ENCODE peak calls at places on chromosome 5, in ten cellular contexts. One of them, this sample, is unnamed.

GRCh38 chr5:132059043-132059695 is 1.3 kb upstream of the IL3 start:
- DNase-seq in omental fat pad: peak; percentile 14
- DNase-seq in A673: no peak
- DNase-seq in IMR-90: no peak
- DNase-seq in brain microvascular endothelial cell: no peak
- DNase-seq in type B pancreatic cell: no peak
- DNase-seq in HepG2: no peak
- DNase-seq in body of pancreas: peak; percentile 9
- DNase-seq in AG04450: no peak
- DNase-seq in MCF 10A: no peak
- DNase-seq in this sample: no peak

GRCh38 chr5:35430381-35431162 is 187.1 kb upstream of the SPEF2 start:
- DNase-seq in omental fat pad: no peak
- DNase-seq in A673: no peak
- DNase-seq in IMR-90: no peak
- DNase-seq in brain microvascular endothelial cell: no peak
- DNase-seq in type B pancreatic cell: no peak
- DNase-seq in HepG2: no peak
- DNase-seq in body of pancreas: peak; percentile 15
- DNase-seq in AG04450: no peak
- DNase-seq in MCF 10A: no peak
- DNase-seq in this sample: no peak

GRCh38 chr5:79821-80220 is 12.1 kb upstream of the PLEKHG4B start:
- DNase-seq in omental fat pad: no peak
- DNase-seq in A673: no peak
- DNase-seq in IMR-90: no peak
- DNase-seq in brain microvascular endothelial cell: no peak
- DNase-seq in type B pancreatic cell: peak; percentile 47
- DNase-seq in HepG2: no peak
- DNase-seq in body of pancreas: no peak
- DNase-seq in AG04450: no peak
- DNase-seq in MCF 10A: no peak
- DNase-seq in this sample: no peak

GRCh38 chr5:14594378-14595074 is 12.9 kb downstream of the OTULINL start:
- DNase-seq in omental fat pad: no peak
- DNase-seq in A673: no peak
- DNase-seq in IMR-90: no peak
- DNase-seq in brain microvascular endothelial cell: no peak
- DNase-seq in type B pancreatic cell: no peak
- DNase-seq in HepG2: no peak
- DNase-seq in body of pancreas: no peak
- DNase-seq in AG04450: no peak
- DNase-seq in MCF 10A: no peak
- DNase-seq in this sample: no peak

GRCh38 chr5:136033848-136034247 is 5.1 kb downstream of the TGFBI start:
- DNase-seq in omental fat pad: no peak
- DNase-seq in A673: no peak
- DNase-seq in IMR-90: no peak
- DNase-seq in brain microvascular endothelial cell: no peak
- DNase-seq in type B pancreatic cell: no peak
- DNase-seq in HepG2: no peak
- DNase-seq in body of pancreas: no peak
- DNase-seq in AG04450: no peak
- DNase-seq in MCF 10A: peak; percentile 98
- DNase-seq in this sample: no peak

GRCh38 chr5:1554410-1554967 is 30.7 kb upstream of the LPCAT1 start:
- DNase-seq in omental fat pad: no peak
- DNase-seq in A673: no peak
- DNase-seq in IMR-90: no peak
- DNase-seq in brain microvascular endothelial cell: no peak
- DNase-seq in type B pancreatic cell: peak; percentile 60
- DNase-seq in HepG2: no peak
- DNase-seq in body of pancreas: no peak
- DNase-seq in AG04450: no peak
- DNase-seq in MCF 10A: no peak
- DNase-seq in this sample: no peak

GRCh38 chr5:134406390-134406789 is 5.3 kb downstream of the CDKN2AIPNL start:
- DNase-seq in omental fat pad: no peak
- DNase-seq in A673: no peak
- DNase-seq in IMR-90: peak; percentile 57
- DNase-seq in brain microvascular endothelial cell: no peak
- DNase-seq in type B pancreatic cell: no peak
- DNase-seq in HepG2: no peak
- DNase-seq in body of pancreas: no peak
- DNase-seq in AG04450: no peak
- DNase-seq in MCF 10A: no peak
- DNase-seq in this sample: peak; percentile 38

GRCh38 chr5:157915638-157916037 is 56.7 kb upstream of the CLINT1 start:
- DNase-seq in omental fat pad: no peak
- DNase-seq in A673: no peak
- DNase-seq in IMR-90: peak; percentile 13
- DNase-seq in brain microvascular endothelial cell: peak; percentile 41
- DNase-seq in type B pancreatic cell: no peak
- DNase-seq in HepG2: peak; percentile 17
- DNase-seq in body of pancreas: peak; percentile 97
- DNase-seq in AG04450: no peak
- DNase-seq in MCF 10A: peak; percentile 59
- DNase-seq in this sample: no peak

GRCh38 chr5:567664-568060 is 43.4 kb upstream of the SLC9A3 start:
- DNase-seq in omental fat pad: no peak
- DNase-seq in A673: no peak
- DNase-seq in IMR-90: no peak
- DNase-seq in brain microvascular endothelial cell: no peak
- DNase-seq in type B pancreatic cell: no peak
- DNase-seq in HepG2: no peak
- DNase-seq in body of pancreas: no peak
- DNase-seq in AG04450: no peak
- DNase-seq in MCF 10A: no peak
- DNase-seq in this sample: no peak

GRCh38 chr5:137921931-137922330 is 32.7 kb downstream of the PKD2L2 start:
- DNase-seq in omental fat pad: no peak
- DNase-seq in A673: peak; percentile 10
- DNase-seq in IMR-90: peak; percentile 36
- DNase-seq in brain microvascular endothelial cell: peak; percentile 14
- DNase-seq in type B pancreatic cell: no peak
- DNase-seq in HepG2: no peak
- DNase-seq in body of pancreas: no peak
- DNase-seq in AG04450: no peak
- DNase-seq in MCF 10A: peak; percentile 27
- DNase-seq in this sample: no peak

DNA sequence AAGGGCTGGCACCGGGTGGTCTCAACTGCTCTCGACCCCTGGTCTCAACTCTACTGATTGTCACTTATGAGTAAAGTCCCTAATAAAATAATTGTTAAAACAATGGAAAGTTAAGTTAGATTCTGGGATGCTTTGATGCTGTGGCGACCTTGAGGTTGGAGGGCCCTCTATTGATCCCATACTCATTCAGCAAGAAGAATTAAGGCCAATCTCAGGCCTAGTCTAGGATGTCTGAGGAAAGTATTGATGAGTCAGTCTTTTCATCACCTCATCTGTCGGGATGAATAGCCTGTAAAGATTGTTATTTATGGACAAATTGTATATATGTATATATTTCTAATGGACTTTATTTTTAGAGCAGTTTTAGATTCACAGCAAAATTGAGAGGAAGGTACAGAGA is 50.8 kb downstream of the WDR36 start:
- DNase-seq in omental fat pad: no peak
- DNase-seq in A673: no peak
- DNase-seq in IMR-90: no peak
- DNase-seq in brain microvascular endothelial cell: no peak
- DNase-seq in type B pancreatic cell: no peak
- DNase-seq in HepG2: no peak
- DNase-seq in body of pancreas: no peak
- DNase-seq in AG04450: no peak
- DNase-seq in MCF 10A: peak; percentile 29
- DNase-seq in this sample: no peak
- TF ChIP-seq CTCF in omental fat pad: no peak
- TF ChIP-seq CTCF in A673: no peak
- TF ChIP-seq CTCF in IMR-90: no peak
- TF ChIP-seq CTCF in brain microvascular endothelial cell: no peak
- TF ChIP-seq CTCF in type B pancreatic cell: no peak
- TF ChIP-seq CTCF in HepG2: no peak
- TF ChIP-seq CTCF in body of pancreas: no peak
- TF ChIP-seq CTCF in AG04450: no peak
- TF ChIP-seq CTCF in MCF 10A: no peak
- TF ChIP-seq CTCF in this sample: no peak

GRCh38 chr5:54742417-54742889 is 224.9 kb downstream of the SNX18 start:
- DNase-seq in omental fat pad: no peak
- DNase-seq in A673: no peak
- DNase-seq in IMR-90: peak; percentile 80
- DNase-seq in brain microvascular endothelial cell: no peak
- DNase-seq in type B pancreatic cell: no peak
- DNase-seq in HepG2: no peak
- DNase-seq in body of pancreas: peak; percentile 21
- DNase-seq in AG04450: no peak
- DNase-seq in MCF 10A: peak; percentile 67
- DNase-seq in this sample: peak; percentile 68
- TF ChIP-seq CTCF in omental fat pad: no peak
- TF ChIP-seq CTCF in A673: no peak
- TF ChIP-seq CTCF in IMR-90: peak; percentile 42
- TF ChIP-seq CTCF in brain microvascular endothelial cell: peak; percentile 45
- TF ChIP-seq CTCF in type B pancreatic cell: no peak
- TF ChIP-seq CTCF in HepG2: no peak
- TF ChIP-seq CTCF in body of pancreas: no peak
- TF ChIP-seq CTCF in AG04450: peak; percentile 34
- TF ChIP-seq CTCF in MCF 10A: no peak
- TF ChIP-seq CTCF in this sample: peak; percentile 21

GRCh38 chr5:143006511-143006910 is 236.3 kb downstream of the ARHGAP26 start:
- DNase-seq in omental fat pad: no peak
- DNase-seq in A673: no peak
- DNase-seq in IMR-90: no peak
- DNase-seq in brain microvascular endothelial cell: no peak
- DNase-seq in type B pancreatic cell: no peak
- DNase-seq in HepG2: no peak
- DNase-seq in body of pancreas: no peak
- DNase-seq in AG04450: no peak
- DNase-seq in MCF 10A: no peak
- DNase-seq in this sample: no peak

GRCh38 chr5:143004361-143004802 is 234.2 kb downstream of the ARHGAP26 start:
- DNase-seq in omental fat pad: no peak
- DNase-seq in A673: no peak
- DNase-seq in IMR-90: no peak
- DNase-seq in brain microvascular endothelial cell: no peak
- DNase-seq in type B pancreatic cell: no peak
- DNase-seq in HepG2: no peak
- DNase-seq in body of pancreas: no peak
- DNase-seq in AG04450: no peak
- DNase-seq in MCF 10A: no peak
- DNase-seq in this sample: no peak

GRCh38 chr5:143001764-143002351 is 231.7 kb downstream of the ARHGAP26 start:
- DNase-seq in omental fat pad: no peak
- DNase-seq in A673: peak; percentile 21
- DNase-seq in IMR-90: peak; percentile 84
- DNase-seq in brain microvascular endothelial cell: peak; percentile 67
- DNase-seq in type B pancreatic cell: no peak
- DNase-seq in HepG2: no peak
- DNase-seq in body of pancreas: no peak
- DNase-seq in AG04450: no peak
- DNase-seq in MCF 10A: peak; percentile 80
- DNase-seq in this sample: peak; percentile 53

GRCh38 chr5:143003328-143003636 is 233.1 kb downstream of the ARHGAP26 start:
- DNase-seq in omental fat pad: no peak
- DNase-seq in A673: no peak
- DNase-seq in IMR-90: no peak
- DNase-seq in brain microvascular endothelial cell: no peak
- DNase-seq in type B pancreatic cell: no peak
- DNase-seq in HepG2: no peak
- DNase-seq in body of pancreas: no peak
- DNase-seq in AG04450: no peak
- DNase-seq in MCF 10A: no peak
- DNase-seq in this sample: no peak

GRCh38 chr5:143002459-143003327 is 232.5 kb downstream of the ARHGAP26 start:
- DNase-seq in omental fat pad: no peak
- DNase-seq in A673: peak; percentile 68
- DNase-seq in IMR-90: peak; percentile 86
- DNase-seq in brain microvascular endothelial cell: peak; percentile 89
- DNase-seq in type B pancreatic cell: no peak
- DNase-seq in HepG2: no peak
- DNase-seq in body of pancreas: no peak
- DNase-seq in AG04450: no peak
- DNase-seq in MCF 10A: peak; percentile 96
- DNase-seq in this sample: peak; percentile 64
- TF ChIP-seq CTCF in omental fat pad: no peak
- TF ChIP-seq CTCF in A673: peak; percentile 58
- TF ChIP-seq CTCF in IMR-90: peak; percentile 63
- TF ChIP-seq CTCF in brain microvascular endothelial cell: peak; percentile 65
- TF ChIP-seq CTCF in type B pancreatic cell: peak; percentile 71
- TF ChIP-seq CTCF in HepG2: peak; percentile 57
- TF ChIP-seq CTCF in body of pancreas: no peak
- TF ChIP-seq CTCF in AG04450: peak; percentile 69
- TF ChIP-seq CTCF in MCF 10A: peak; percentile 72
- TF ChIP-seq CTCF in this sample: peak; percentile 57

DNA sequence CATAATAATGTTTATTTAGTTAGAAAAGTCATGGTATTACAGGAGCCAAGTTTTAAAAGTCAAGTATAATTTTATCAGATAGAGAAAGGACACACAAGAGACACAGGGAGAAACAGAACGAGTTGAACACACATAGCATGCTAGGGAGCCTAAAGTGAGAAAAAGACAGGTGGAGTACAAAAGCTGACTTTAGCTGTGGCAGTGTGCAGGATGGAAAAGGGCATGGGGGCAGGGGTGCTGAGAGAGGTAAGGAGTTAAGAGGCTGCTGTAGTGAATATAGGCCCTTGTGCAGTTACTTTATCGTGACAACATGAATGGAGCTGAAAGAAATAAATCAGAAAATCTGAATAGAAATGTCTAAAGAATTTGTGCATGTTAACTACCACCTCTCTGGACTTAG is 18.0 kb downstream of the HMGCS1 start:
- DNase-seq in omental fat pad: no peak
- DNase-seq in A673: no peak
- DNase-seq in IMR-90: no peak
- DNase-seq in brain microvascular endothelial cell: no peak
- DNase-seq in type B pancreatic cell: no peak
- DNase-seq in HepG2: no peak
- DNase-seq in body of pancreas: no peak
- DNase-seq in AG04450: no peak
- DNase-seq in MCF 10A: no peak
- DNase-seq in this sample: no peak
- TF ChIP-seq CTCF in omental fat pad: no peak
- TF ChIP-seq CTCF in A673: no peak
- TF ChIP-seq CTCF in IMR-90: no peak
- TF ChIP-seq CTCF in brain microvascular endothelial cell: no peak
- TF ChIP-seq CTCF in type B pancreatic cell: no peak
- TF ChIP-seq CTCF in HepG2: no peak
- TF ChIP-seq CTCF in body of pancreas: no peak
- TF ChIP-seq CTCF in AG04450: no peak
- TF ChIP-seq CTCF in MCF 10A: no peak
- TF ChIP-seq CTCF in this sample: no peak

DNA sequence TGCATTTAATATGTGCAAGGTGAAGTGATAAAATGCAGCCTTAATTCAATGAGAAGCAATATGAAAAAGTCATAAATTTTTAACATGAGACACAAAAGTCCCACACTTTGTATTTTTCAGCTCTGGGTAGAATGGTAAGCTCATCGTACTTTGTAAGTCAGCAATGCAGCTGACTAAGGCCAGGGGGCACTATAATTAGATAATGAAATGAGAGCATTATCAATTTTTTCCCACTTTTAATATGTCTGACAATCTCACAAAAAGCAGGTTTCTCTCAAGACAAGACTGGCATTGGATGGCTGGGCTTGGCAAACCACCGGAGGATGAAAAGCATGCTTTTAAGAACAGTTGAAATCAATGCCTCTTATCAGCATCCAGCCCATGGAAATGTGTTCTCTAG is 162.8 kb downstream of the FAM174A start:
- DNase-seq in omental fat pad: no peak
- DNase-seq in A673: no peak
- DNase-seq in IMR-90: no peak
- DNase-seq in brain microvascular endothelial cell: no peak
- DNase-seq in type B pancreatic cell: no peak
- DNase-seq in HepG2: no peak
- DNase-seq in body of pancreas: no peak
- DNase-seq in AG04450: no peak
- DNase-seq in MCF 10A: no peak
- DNase-seq in this sample: no peak
- TF ChIP-seq CTCF in omental fat pad: no peak
- TF ChIP-seq CTCF in A673: peak; percentile 49
- TF ChIP-seq CTCF in IMR-90: peak; percentile 15
- TF ChIP-seq CTCF in brain microvascular endothelial cell: peak; percentile 55
- TF ChIP-seq CTCF in type B pancreatic cell: peak; percentile 62
- TF ChIP-seq CTCF in HepG2: no peak
- TF ChIP-seq CTCF in body of pancreas: no peak
- TF ChIP-seq CTCF in AG04450: peak; percentile 44
- TF ChIP-seq CTCF in MCF 10A: no peak
- TF ChIP-seq CTCF in this sample: no peak